ENCODE peak calls at places on chromosomes 6 and 20, in four cellular contexts. I, B, W and Z are unnamed samples.

GRCh38 chr6:39852324-39852723 is 60.1 kb downstream of the DAAM2 start:
- DNase-seq in I (no peak), W (peak; percentile 56), B (no peak), Z (no peak)

GRCh38 chr6:142846883-142847287 is 98.1 kb downstream of the HIVEP2 start:
- DNase-seq in B (no peak), I (no peak), W (no peak), Z (no peak)

GRCh38 chr6:168862346-168862980 is 391.2 kb downstream of the THBS2 start:
- DNase-seq in W (no peak), B (no peak), I (no peak), Z (no peak)

GRCh38 chr6:48714286-48715049 is 603.5 kb upstream of the PTCHD4 start:
- DNase-seq in W (no peak), I (no peak), B (no peak), Z (no peak)

GRCh38 chr20:37346526-37347346 is 796 bp downstream of the SRC start:
- DNase-seq in B (no peak), W (peak; percentile 71), I (no peak), Z (no peak)

GRCh38 chr20:31711416-31712111 is 11.1 kb downstream of the BCL2L1 start:
- DNase-seq in I (no peak), B (no peak), W (no peak), Z (no peak)

GRCh38 chr20:46434597-46434996 is 28.2 kb upstream of the ELMO2 start:
- DNase-seq in B (no peak), W (no peak), I (no peak), Z (no peak)

GRCh38 chr6:159044899-159045727 is at the start of gene TAGAP:
- DNase-seq in W (peak; percentile 86), B (peak; percentile 83), I (peak; percentile 59), Z (no peak)

GRCh38 chr6:40398810-40399477 is 188.2 kb downstream of the LRFN2 start:
- DNase-seq in B (no peak), I (no peak), W (no peak), Z (no peak)

GRCh38 chr6:168607272-168608112 is 166.5 kb downstream of the SMOC2 start:
- DNase-seq in W (peak; percentile 57), B (no peak), I (no peak), Z (peak; percentile 55)

GRCh38 chr20:61448396-61448795 is 196.3 kb downstream of the CDH4 start:
- DNase-seq in W (no peak), I (no peak), B (no peak), Z (no peak)

GRCh38 chr6:121235386-121235785 is 98.9 kb downstream of the TBC1D32 start:
- DNase-seq in B (no peak), W (no peak), I (no peak), Z (no peak)

GRCh38 chr6:158798311-158798710 is 20.9 kb downstream of the EZR start:
- DNase-seq in W (no peak), B (peak; percentile 20), I (no peak), Z (no peak)

GRCh38 chr6:33975631-33976424 is 170.1 kb downstream of the GRM4 start:
- DNase-seq in I (no peak), B (no peak), W (no peak), Z (no peak)

GRCh38 chr6:99119109-99120031 is 171.6 kb upstream of the FBXL4 start:
- DNase-seq in B (no peak), I (no peak), W (no peak), Z (no peak)

GRCh38 chr6:37137881-37138568 is 31.9 kb upstream of the PIM1 start:
- DNase-seq in I (no peak), W (no peak), B (no peak), Z (peak; percentile 31)

GRCh38 chr6:118881440-118882313 is 12.3 kb upstream of the ASF1A start:
- DNase-seq in W (no peak), B (no peak), I (no peak), Z (no peak)

GRCh38 chr6:43496370-43497128 is 13.6 kb downstream of the LRRC73 start:
- DNase-seq in B (no peak), W (no peak), I (no peak), Z (no peak)

GRCh38 chr6:153092082-153093013 is 38.7 kb downstream of the RGS17 start:
- DNase-seq in W (no peak), B (no peak), I (no peak), Z (no peak)

GRCh38 chr6:11621119-11621518 is 83.6 kb downstream of the TMEM170B start:
- DNase-seq in W (no peak), B (no peak), I (no peak), Z (no peak)

GRCh38 chr6:23089981-23090380 is 520.6 kb downstream of the HDGFL1 start:
- DNase-seq in W (no peak), I (no peak), B (no peak), Z (no peak)

GRCh38 chr6:87391334-87391733 is 16.4 kb upstream of the CFAP206 start:
- DNase-seq in W (no peak), B (no peak), I (no peak), Z (no peak)

GRCh38 chr6:73309534-73309783 is 44.6 kb downstream of the DPPA5 start:
- DNase-seq in W (no peak), B (no peak), I (no peak), Z (no peak)

GRCh38 chr6:73308712-73309533 is 45.2 kb downstream of the DPPA5 start:
- DNase-seq in I (no peak), W (no peak), B (no peak), Z (no peak)

GRCh38 chr6:73314577-73315492 is 39.2 kb downstream of the DPPA5 start:
- DNase-seq in B (no peak), W (no peak), I (no peak), Z (no peak)

GRCh38 chr6:73309784-73310502 is 44.1 kb downstream of the DPPA5 start:
- DNase-seq in B (peak; percentile 59), I (no peak), W (peak; percentile 69), Z (peak; percentile 48)
- TF ChIP-seq POLR2A in B (peak; percentile 11), I (no peak), W (no peak), Z (peak; percentile 17)

DNA sequence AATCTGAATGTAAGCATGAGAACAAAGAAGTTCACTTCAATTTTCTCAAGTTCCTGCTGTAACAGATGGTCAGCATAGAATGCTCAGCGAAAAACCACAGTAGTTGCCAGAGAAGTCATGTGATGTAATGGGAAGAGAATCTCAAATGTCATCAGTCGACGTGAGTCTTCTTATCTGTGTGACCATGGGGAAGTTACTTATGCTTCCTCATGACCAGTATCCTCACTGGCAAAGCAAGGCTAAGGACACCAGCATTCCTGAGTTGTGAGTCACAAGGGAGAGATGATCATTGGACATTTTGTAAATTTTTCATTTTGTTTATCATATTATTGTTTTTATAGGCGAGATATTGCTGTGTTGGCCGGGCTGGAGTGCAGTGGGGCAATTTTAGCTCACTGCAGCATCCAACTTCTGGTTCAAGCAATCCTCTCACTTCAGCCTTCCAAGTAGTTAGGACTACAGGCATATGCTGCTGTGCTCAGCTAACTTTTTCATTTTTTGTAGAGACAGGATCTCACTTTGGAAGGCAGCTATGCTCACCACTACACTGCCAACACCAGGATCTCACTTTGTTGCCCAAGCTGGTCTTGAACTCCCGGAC is 21.9 kb downstream of the SGK1 start:
- DNase-seq in B (no peak), I (no peak), W (peak; percentile 68), Z (peak; percentile 68)
- TF ChIP-seq EP300 in B (no peak), I (peak; percentile 93), W (peak; percentile 66), Z (peak; percentile 54)

GRCh38 chr20:57671662-57672061 is 38.2 kb downstream of the PMEPA1 start:
- DNase-seq in W (no peak), B (no peak), I (no peak), Z (no peak)
- H3K4me3 ChIP-seq in W (no peak overlapping the region), B (no peak overlapping the region), I (no peak overlapping the region), Z (no peak overlapping the region)

DNA sequence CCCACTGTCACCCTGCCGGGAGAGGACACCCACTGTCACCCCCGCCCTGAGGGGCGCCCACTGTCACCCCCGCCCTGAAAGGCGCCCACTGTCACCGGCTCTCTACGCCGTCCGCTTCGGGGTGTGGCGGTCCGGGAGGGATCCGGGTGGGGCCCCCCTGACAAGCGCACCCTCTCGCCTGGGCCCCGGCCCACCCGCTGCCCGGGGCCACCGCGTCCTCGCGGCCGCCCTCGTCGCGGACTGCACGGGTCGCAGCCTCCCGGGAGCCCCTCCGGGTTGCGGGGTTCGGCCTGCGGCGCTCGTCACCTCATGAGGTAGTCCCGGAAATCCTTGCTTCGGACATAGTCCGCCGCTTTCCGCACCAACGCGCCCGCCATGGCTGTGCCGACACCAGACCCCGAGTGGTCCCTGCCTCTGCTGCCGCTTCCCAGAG is 224 bp downstream of the MPC1 start:
- DNase-seq in B (no peak), W (peak; percentile 70), I (no peak), Z (no peak)
- TF ChIP-seq POLR2A in B (peak; percentile 91), W (no peak), I (no peak), Z (no peak)

GRCh38 chr6:46190889-46191288 is 20.1 kb upstream of the ENPP5 start:
- DNase-seq in I (no peak), B (no peak), W (no peak), Z (no peak)
- TF ChIP-seq EP300 in I (no peak), B (no peak), W (no peak), Z (no peak)

GRCh38 chr6:116385911-116386310 is 15.2 kb downstream of the DSE start:
- DNase-seq in B (no peak), I (no peak), W (no peak), Z (no peak)
- H3K4me3 ChIP-seq in B (no peak overlapping the region), I (no peak overlapping the region), W (no peak overlapping the region), Z (no peak overlapping the region)